ENCODE peak calls at places on chromosomes 11 and 22, in ten cellular contexts. G, J, U, Q, W, F, V, X, N and M are unnamed samples.

GRCh38 chr11:27934830-27935145 is 173.2 kb downstream of the KIF18A start:
- DNase-seq in G (no peak), J (no peak), U (no peak), Q (peak; percentile 94), W (peak; percentile 42), F (peak; percentile 58), V (no peak), X (no peak), N (no peak), M (peak; percentile 84)

GRCh38 chr11:21810650-21811049 is 382.2 kb upstream of the ANO5 start:
- DNase-seq in G (no peak), J (no peak), U (peak; percentile 16), Q (no peak), W (no peak), F (no peak), V (no peak), X (no peak), N (no peak), M (no peak)

GRCh38 chr11:96179905-96180304 is 163.1 kb downstream of the MAML2 start:
- DNase-seq in G (no peak), J (no peak), U (no peak), Q (no peak), W (no peak), F (no peak), V (no peak), X (no peak), N (no peak), M (no peak)

GRCh38 chr11:23124996-23125395 is 264.7 kb upstream of the CCDC179 start:
- DNase-seq in G (no peak), J (no peak), U (peak; percentile 6), Q (no peak), W (no peak), F (no peak), V (no peak), X (no peak), N (no peak), M (no peak)

GRCh38 chr22:39205344-39206021 is 39.3 kb downstream of the PDGFB start:
- DNase-seq in G (peak; percentile 47), J (no peak), U (peak; percentile 28), Q (no peak), W (no peak), F (peak; percentile 45), V (no peak), X (no peak), N (no peak), M (peak; percentile 85)

GRCh38 chr11:61533401-61533800 is 24.9 kb downstream of the LRRC10B start:
- DNase-seq in G (no peak), J (no peak), U (no peak), Q (no peak), W (no peak), F (no peak), V (no peak), X (no peak), N (no peak), M (no peak)

GRCh38 chr22:27525711-27526110 is 275.8 kb downstream of the MN1 start:
- DNase-seq in G (no peak), J (no peak), U (no peak), Q (no peak), W (no peak), F (no peak), V (no peak), X (no peak), N (no peak), M (no peak)

GRCh38 chr11:123457187-123457770 is 27.2 kb downstream of the GRAMD1B start:
- DNase-seq in G (no peak), J (no peak), U (no peak), Q (no peak), W (no peak), F (no peak), V (no peak), X (no peak), N (no peak), M (no peak)

GRCh38 chr11:113272927-113273615 is 41.3 kb upstream of the TTC12 start:
- DNase-seq in G (no peak), J (no peak), U (no peak), Q (no peak), W (no peak), F (no peak), V (no peak), X (no peak), N (no peak), M (no peak)

GRCh38 chr22:21646608-21647590 is 4.8 kb downstream of the SDF2L1 start:
- DNase-seq in G (peak; percentile 76), J (peak; percentile 82), U (peak; percentile 71), Q (no peak), W (peak; percentile 63), F (peak; percentile 71), V (peak; percentile 51), X (no peak), N (peak; percentile 52), M (peak; percentile 86)

GRCh38 chr11:70661763-70662501 is 263.6 kb downstream of the CTTN start:
- DNase-seq in G (no peak), J (no peak), U (no peak), Q (no peak), W (no peak), F (no peak), V (no peak), X (no peak), N (no peak), M (peak; percentile 70)

GRCh38 chr11:121887564-121887963 is 228.5 kb downstream of the BLID start:
- DNase-seq in G (no peak), J (no peak), U (no peak), Q (no peak), W (no peak), F (no peak), V (no peak), X (no peak), N (no peak), M (no peak)

GRCh38 chr11:122983438-122984185 is 2.0 kb upstream of the BSX start:
- DNase-seq in G (no peak), J (no peak), U (no peak), Q (no peak), W (no peak), F (no peak), V (no peak), X (no peak), N (no peak), M (no peak)

GRCh38 chr22:42313804-42314581 is 43.5 kb upstream of the TCF20 start:
- DNase-seq in G (peak; percentile 65), J (peak; percentile 59), U (peak; percentile 95), Q (no peak), W (no peak), F (no peak), V (no peak), X (no peak), N (no peak), M (no peak)

GRCh38 chr11:124971810-124972209 is 17.8 kb downstream of the CCDC15 start:
- DNase-seq in G (no peak), J (no peak), U (no peak), Q (no peak), W (no peak), F (no peak), V (no peak), X (no peak), N (no peak), M (no peak)

GRCh38 chr22:49972163-49973017 is 11.8 kb downstream of the PIM3 start:
- DNase-seq in G (no peak), J (no peak), U (no peak), Q (no peak), W (no peak), F (no peak), V (no peak), X (no peak), N (no peak), M (no peak)